ENCODE peak calls at places on chromosomes 5 and 9, in four cellular contexts. One of them, this sample, is unnamed.

GRCh38 chr5:179407191-179408175 is 62.2 kb upstream of the ADAMTS2 start:
- DNase-seq in AG10803: peak
- DNase-seq in heart left ventricle: no peak
- DNase-seq in PC-9: no peak
- DNase-seq in this sample: no peak

GRCh38 chr5:116440329-116440895 is 134.2 kb downstream of the SEMA6A start:
- DNase-seq in AG10803: no peak
- DNase-seq in heart left ventricle: no peak
- DNase-seq in PC-9: no peak
- DNase-seq in this sample: no peak

GRCh38 chr5:1186351-1187233 is 14.8 kb upstream of the SLC6A19 start:
- DNase-seq in AG10803: no peak
- DNase-seq in heart left ventricle: peak
- DNase-seq in PC-9: no peak
- DNase-seq in this sample: no peak

GRCh38 chr9:98775831-98776441 is 20.4 kb downstream of the ANKS6 start:
- DNase-seq in AG10803: peak
- DNase-seq in heart left ventricle: no peak
- DNase-seq in PC-9: no peak
- DNase-seq in this sample: peak

GRCh38 chr9:18888241-18888794 is 144.7 kb downstream of the SAXO1 start:
- DNase-seq in AG10803: peak
- DNase-seq in heart left ventricle: no peak
- DNase-seq in PC-9: no peak
- DNase-seq in this sample: no peak

GRCh38 chr9:81772144-81772543 is 82.8 kb upstream of the TLE1 start:
- DNase-seq in AG10803: peak
- DNase-seq in heart left ventricle: no peak
- DNase-seq in PC-9: no peak
- DNase-seq in this sample: no peak

GRCh38 chr5:113273949-113274348 is 160.8 kb downstream of the TSSK1B start:
- DNase-seq in AG10803: no peak
- DNase-seq in heart left ventricle: no peak
- DNase-seq in PC-9: no peak
- DNase-seq in this sample: no peak

GRCh38 chr5:118698774-118699173 is 289.6 kb downstream of the DTWD2 start:
- DNase-seq in AG10803: no peak
- DNase-seq in heart left ventricle: no peak
- DNase-seq in PC-9: no peak
- DNase-seq in this sample: peak

GRCh38 chr5:176387384-176387925 is 943 bp downstream of the NOP16 start:
- DNase-seq in AG10803: peak
- DNase-seq in heart left ventricle: no peak
- DNase-seq in PC-9: no peak
- DNase-seq in this sample: no peak

GRCh38 chr5:91468643-91469422 is 85.7 kb upstream of the ARRDC3 start:
- DNase-seq in AG10803: no peak
- DNase-seq in heart left ventricle: no peak
- DNase-seq in PC-9: peak
- DNase-seq in this sample: no peak

GRCh38 chr5:8842906-8843590 is 702.8 kb downstream of the SEMA5A start:
- DNase-seq in AG10803: peak
- DNase-seq in heart left ventricle: no peak
- DNase-seq in PC-9: no peak
- DNase-seq in this sample: peak

GRCh38 chr9:4180907-4181605 is 118.8 kb downstream of the GLIS3 start:
- DNase-seq in AG10803: no peak
- DNase-seq in heart left ventricle: no peak
- DNase-seq in PC-9: no peak
- DNase-seq in this sample: no peak

GRCh38 chr9:35903049-35903448 is 3.0 kb upstream of the HRCT1 start:
- DNase-seq in AG10803: peak
- DNase-seq in heart left ventricle: no peak
- DNase-seq in PC-9: no peak
- DNase-seq in this sample: peak

GRCh38 chr5:79020861-79021561 is 35.9 kb upstream of the ARSB start:
- DNase-seq in AG10803: peak
- DNase-seq in heart left ventricle: no peak
- DNase-seq in PC-9: peak
- DNase-seq in this sample: peak

GRCh38 chr5:139903805-139904565 is 108.4 kb downstream of the PSD2 start:
- DNase-seq in AG10803: no peak
- DNase-seq in heart left ventricle: no peak
- DNase-seq in PC-9: no peak
- DNase-seq in this sample: peak

GRCh38 chr5:88879724-88880123 is 3.3 kb downstream of the MEF2C start:
- DNase-seq in AG10803: no peak
- DNase-seq in heart left ventricle: no peak
- DNase-seq in PC-9: no peak
- DNase-seq in this sample: no peak

GRCh38 chr9:99432075-99432474 is 210.0 kb downstream of the SEC61B start:
- DNase-seq in AG10803: no peak
- DNase-seq in heart left ventricle: no peak
- DNase-seq in PC-9: no peak
- DNase-seq in this sample: no peak

GRCh38 chr5:137641148-137641547 is 94.7 kb downstream of the KLHL3 start:
- DNase-seq in AG10803: peak
- DNase-seq in heart left ventricle: no peak
- DNase-seq in PC-9: no peak
- DNase-seq in this sample: no peak

GRCh38 chr9:84609779-84610178 is 59.8 kb upstream of the NTRK2 start:
- DNase-seq in AG10803: no peak
- DNase-seq in heart left ventricle: no peak
- DNase-seq in PC-9: no peak
- DNase-seq in this sample: no peak

GRCh38 chr9:117073539-117074336 is 341.1 kb downstream of the ASTN2 start:
- DNase-seq in AG10803: no peak
- DNase-seq in heart left ventricle: no peak
- DNase-seq in PC-9: peak
- DNase-seq in this sample: no peak

GRCh38 chr5:66661149-66661548 is 65.0 kb downstream of the MAST4 start:
- DNase-seq in AG10803: peak
- DNase-seq in heart left ventricle: no peak
- DNase-seq in PC-9: no peak
- DNase-seq in this sample: no peak

GRCh38 chr9:124208571-124208970 is 49.2 kb upstream of the NEK6 start:
- DNase-seq in AG10803: no peak
- DNase-seq in heart left ventricle: no peak
- DNase-seq in PC-9: no peak
- DNase-seq in this sample: no peak

GRCh38 chr5:88269222-88269771 is 652 bp upstream of the TMEM161B start:
- DNase-seq in AG10803: no peak
- DNase-seq in heart left ventricle: no peak
- DNase-seq in PC-9: peak
- DNase-seq in this sample: peak

GRCh38 chr5:178301641-178302040 is 69.0 kb upstream of the PHYKPL start:
- DNase-seq in AG10803: no peak
- DNase-seq in heart left ventricle: no peak
- DNase-seq in PC-9: no peak
- DNase-seq in this sample: no peak

GRCh38 chr5:127229185-127229889 is 61.3 kb upstream of the MEGF10 start:
- DNase-seq in AG10803: peak
- DNase-seq in heart left ventricle: peak
- DNase-seq in PC-9: peak
- DNase-seq in this sample: peak

GRCh38 chr9:82299870-82300269 is 311.3 kb downstream of the SPATA31D1 start:
- DNase-seq in AG10803: no peak
- DNase-seq in heart left ventricle: no peak
- DNase-seq in PC-9: no peak
- DNase-seq in this sample: no peak

GRCh38 chr9:60546406-60546805 is 367.8 kb upstream of the SPATA31A5 start:
- DNase-seq in AG10803: no peak
- DNase-seq in heart left ventricle: peak
- DNase-seq in PC-9: no peak
- DNase-seq in this sample: no peak

GRCh38 chr5:170277953-170278352 is 19.6 kb downstream of the LCP2 start:
- DNase-seq in AG10803: no peak
- DNase-seq in heart left ventricle: no peak
- DNase-seq in PC-9: no peak
- DNase-seq in this sample: no peak

GRCh38 chr5:179243333-179243732 is 101.9 kb downstream of the ADAMTS2 start:
- DNase-seq in AG10803: peak
- DNase-seq in heart left ventricle: no peak
- DNase-seq in PC-9: no peak
- DNase-seq in this sample: no peak

GRCh38 chr9:69605406-69605805 is 66.8 kb downstream of the APBA1 start:
- DNase-seq in AG10803: peak
- DNase-seq in heart left ventricle: no peak
- DNase-seq in PC-9: no peak
- DNase-seq in this sample: no peak

GRCh38 chr5:64688965-64689364 is 1.3 kb upstream of the SHISAL2B start:
- DNase-seq in AG10803: no peak
- DNase-seq in heart left ventricle: no peak
- DNase-seq in PC-9: no peak
- DNase-seq in this sample: no peak

GRCh38 chr9:131959887-131960286 is 119.8 kb downstream of the MED27 start:
- DNase-seq in AG10803: no peak
- DNase-seq in heart left ventricle: no peak
- DNase-seq in PC-9: no peak
- DNase-seq in this sample: no peak

GRCh38 chr9:15831384-15831783 is 278.5 kb downstream of the CCDC171 start:
- DNase-seq in AG10803: peak
- DNase-seq in heart left ventricle: no peak
- DNase-seq in PC-9: no peak
- DNase-seq in this sample: no peak

DNA sequence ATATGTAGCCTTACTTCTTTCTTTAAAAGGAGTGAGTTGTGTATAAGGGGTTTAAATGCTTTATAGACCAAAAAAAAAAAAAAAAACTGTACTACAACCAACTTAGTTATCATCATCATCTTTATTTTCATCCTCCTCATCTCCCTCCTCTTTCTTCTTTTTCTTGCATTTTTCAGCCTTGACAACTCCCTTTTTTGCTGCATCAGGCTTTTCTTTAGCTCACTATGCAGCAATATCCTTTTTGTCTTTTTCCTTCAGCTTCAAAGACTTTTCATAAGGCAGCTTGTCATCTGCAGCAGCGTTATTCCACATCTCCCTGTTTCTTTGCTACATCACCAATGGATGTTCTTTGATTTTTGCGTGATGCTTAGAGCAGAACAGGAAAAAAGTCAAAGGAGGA is 526.0 kb downstream of the ZNF608 start:
- DNase-seq in AG10803: no peak
- DNase-seq in heart left ventricle: no peak
- DNase-seq in PC-9: no peak
- DNase-seq in this sample: no peak
- TF ChIP-seq CTCF in AG10803: no peak
- TF ChIP-seq CTCF in heart left ventricle: no peak
- TF ChIP-seq CTCF in PC-9: no peak
- TF ChIP-seq CTCF in this sample: no peak

GRCh38 chr5:110594866-110595265 is 131.6 kb downstream of the TMEM232 start:
- DNase-seq in AG10803: no peak
- DNase-seq in heart left ventricle: peak
- DNase-seq in PC-9: no peak
- DNase-seq in this sample: no peak

GRCh38 chr5:110588241-110588962 is 138.1 kb downstream of the TMEM232 start:
- DNase-seq in AG10803: peak
- DNase-seq in heart left ventricle: no peak
- DNase-seq in PC-9: no peak
- DNase-seq in this sample: no peak

DNA sequence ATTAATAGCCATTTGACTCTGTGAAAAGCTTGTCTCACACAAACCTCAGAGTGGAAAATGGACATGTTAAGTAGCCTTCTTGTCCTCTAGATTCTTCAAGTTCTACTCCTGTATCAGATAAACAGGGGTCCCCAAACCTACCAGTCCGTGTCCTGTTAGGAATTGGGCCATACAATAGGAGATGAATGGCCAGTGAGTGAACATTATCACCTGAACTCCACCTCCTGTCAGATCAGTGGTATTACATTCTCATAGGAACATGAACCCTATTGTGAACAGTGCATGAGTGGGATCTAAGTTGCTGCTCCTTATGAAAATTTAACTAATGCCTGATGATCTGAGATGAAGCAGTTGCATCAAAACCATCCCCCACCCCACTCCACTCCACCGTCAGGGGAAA is 136.3 kb downstream of the TMEM232 start:
- DNase-seq in AG10803: peak
- DNase-seq in heart left ventricle: no peak
- DNase-seq in PC-9: no peak
- DNase-seq in this sample: no peak
- TF ChIP-seq CTCF in AG10803: peak
- TF ChIP-seq CTCF in heart left ventricle: peak
- TF ChIP-seq CTCF in PC-9: peak
- TF ChIP-seq CTCF in this sample: peak

GRCh38 chr9:110111868-110112267 is 96.1 kb downstream of the C9orf152 start:
- DNase-seq in AG10803: no peak
- DNase-seq in heart left ventricle: no peak
- DNase-seq in PC-9: no peak
- DNase-seq in this sample: no peak
- TF ChIP-seq CTCF in AG10803: no peak
- TF ChIP-seq CTCF in heart left ventricle: no peak
- TF ChIP-seq CTCF in PC-9: no peak
- TF ChIP-seq CTCF in this sample: no peak

GRCh38 chr9:135971892-135972291 is 10.7 kb upstream of the UBAC1 start:
- DNase-seq in AG10803: no peak
- DNase-seq in heart left ventricle: no peak
- DNase-seq in PC-9: peak
- DNase-seq in this sample: peak

GRCh38 chr9:135973276-135974219 is 12.4 kb upstream of the UBAC1 start:
- DNase-seq in AG10803: no peak
- DNase-seq in heart left ventricle: no peak
- DNase-seq in PC-9: no peak
- DNase-seq in this sample: no peak

GRCh38 chr9:135976531-135976930 is 15.4 kb upstream of the UBAC1 start:
- DNase-seq in AG10803: no peak
- DNase-seq in heart left ventricle: no peak
- DNase-seq in PC-9: no peak
- DNase-seq in this sample: no peak

GRCh38 chr9:135975834-135976233 is 14.7 kb upstream of the UBAC1 start:
- DNase-seq in AG10803: no peak
- DNase-seq in heart left ventricle: no peak
- DNase-seq in PC-9: no peak
- DNase-seq in this sample: no peak

GRCh38 chr9:135974220-135974573 is 13.0 kb upstream of the UBAC1 start:
- DNase-seq in AG10803: no peak
- DNase-seq in heart left ventricle: no peak
- DNase-seq in PC-9: no peak
- DNase-seq in this sample: no peak
- TF ChIP-seq CTCF in AG10803: no peak
- TF ChIP-seq CTCF in heart left ventricle: no peak
- TF ChIP-seq CTCF in PC-9: no peak
- TF ChIP-seq CTCF in this sample: no peak